ENCODE peak calls at places on chromosome 22, in seven cellular contexts. D, U, N, X, P, Z and T are unnamed samples.

GRCh38 chr22:28986366-28986765 is 75.3 kb downstream of the C22orf31 start:
- DNase-seq in D (no peak), U (peak; percentile 82), N (no peak), X (peak; percentile 84), P (no peak), Z (no peak), T (no peak)

GRCh38 chr22:46652081-46652929 is 32.1 kb downstream of the GRAMD4 start:
- DNase-seq in D (peak; percentile 28), U (no peak), N (no peak), X (peak; percentile 15), P (no peak), Z (no peak), T (no peak)

GRCh38 chr22:27996529-27996925 is 77.5 kb upstream of the PITPNB start:
- DNase-seq in D (no peak), U (no peak), N (no peak), X (no peak), P (no peak), Z (no peak), T (no peak)

GRCh38 chr22:48779661-48780596 is 1047.7 kb downstream of the BRD1 start:
- DNase-seq in D (no peak), U (no peak), N (no peak), X (no peak), P (no peak), Z (no peak), T (no peak)

GRCh38 chr22:39299829-39300178 is 19.6 kb downstream of the RPL3 start:
- DNase-seq in D (no peak), U (peak; percentile 77), N (no peak), X (peak; percentile 56), P (no peak), Z (no peak), T (peak; percentile 58)

GRCh38 chr22:50310949-50311444 is 3.6 kb upstream of the PLXNB2 start:
- DNase-seq in D (no peak), U (no peak), N (no peak), X (no peak), P (no peak), Z (no peak), T (no peak)

GRCh38 chr22:49670610-49671330 is 156.9 kb downstream of the BRD1 start:
- DNase-seq in D (no peak), U (peak; percentile 37), N (peak; percentile 54), X (no peak), P (peak; percentile 70), Z (peak; percentile 18), T (no peak)

GRCh38 chr22:19892249-19892879 is 37.7 kb upstream of the GNB1L start:
- DNase-seq in D (peak; percentile 53), U (no peak), N (no peak), X (peak; percentile 56), P (no peak), Z (no peak), T (no peak)

GRCh38 chr22:32880906-32881596 is 79.5 kb downstream of the TIMP3 start:
- DNase-seq in D (peak; percentile 73), U (peak; percentile 81), N (no peak), X (peak; percentile 82), P (no peak), Z (no peak), T (no peak)

GRCh38 chr22:45604239-45604711 is 67.4 kb upstream of the ATXN10 start:
- DNase-seq in D (peak; percentile 48), U (no peak), N (no peak), X (no peak), P (no peak), Z (no peak), T (no peak)

GRCh38 chr22:27489265-27489675 is 312.3 kb downstream of the MN1 start:
- DNase-seq in D (peak; percentile 52), U (no peak), N (no peak), X (peak; percentile 37), P (no peak), Z (no peak), T (no peak)

GRCh38 chr22:31192513-31192912 is 19.6 kb upstream of the LIMK2 start:
- DNase-seq in D (peak; percentile 77), U (peak; percentile 87), N (no peak), X (peak; percentile 56), P (no peak), Z (no peak), T (peak; percentile 97)

GRCh38 chr22:32897400-32897799 is 95.9 kb downstream of the TIMP3 start:
- DNase-seq in D (peak; percentile 43), U (peak; percentile 62), N (no peak), X (peak; percentile 70), P (no peak), Z (no peak), T (peak; percentile 98)

GRCh38 chr22:17342361-17342760 is 26.9 kb upstream of the CECR2 start:
- DNase-seq in D (no peak), U (no peak), N (no peak), X (no peak), P (no peak), Z (no peak), T (no peak)

GRCh38 chr22:26805131-26805530 is 147.7 kb downstream of the MIAT start:
- DNase-seq in D (peak; percentile 28), U (no peak), N (no peak), X (peak; percentile 46), P (no peak), Z (no peak), T (no peak)

GRCh38 chr22:18970180-18970947 is 34.3 kb upstream of the PRODH start:
- DNase-seq in D (no peak), U (peak; percentile 72), N (peak; percentile 64), X (peak; percentile 7), P (peak; percentile 88), Z (peak; percentile 49), T (peak; percentile 58)

GRCh38 chr22:46747646-46748045 is 9.6 kb upstream of the CERK start:
- DNase-seq in D (no peak), U (no peak), N (no peak), X (no peak), P (no peak), Z (no peak), T (no peak)

GRCh38 chr22:49814856-49815255 is 12.8 kb downstream of the BRD1 start:
- DNase-seq in D (no peak), U (no peak), N (no peak), X (no peak), P (no peak), Z (no peak), T (no peak)

GRCh38 chr22:12601870-12602779 is 2925.9 kb upstream of the OR11H1 start:
- DNase-seq in D (no peak), U (no peak), N (no peak), X (no peak), P (no peak), Z (no peak), T (peak; percentile 68)

GRCh38 chr22:46942816-46943783 is 180.7 kb downstream of the TBC1D22A start:
- DNase-seq in D (no peak), U (no peak), N (no peak), X (no peak), P (peak; percentile 27), Z (no peak), T (no peak)

GRCh38 chr22:30420401-30421178 is 5.0 kb upstream of the MTFP1 start:
- DNase-seq in D (peak; percentile 90), U (no peak), N (no peak), X (peak; percentile 70), P (no peak), Z (no peak), T (no peak)

GRCh38 chr22:43197271-43197941 is 10.5 kb upstream of the TTLL12 start:
- DNase-seq in D (no peak), U (no peak), N (no peak), X (peak; percentile 13), P (no peak), Z (no peak), T (no peak)
- H2BK120ac ChIP-seq in D (no peak overlapping the region), U (no peak overlapping the region), N (no peak overlapping the region), X (no peak overlapping the region), P (no peak overlapping the region), Z (no peak overlapping the region), T (no peak overlapping the region)

DNA sequence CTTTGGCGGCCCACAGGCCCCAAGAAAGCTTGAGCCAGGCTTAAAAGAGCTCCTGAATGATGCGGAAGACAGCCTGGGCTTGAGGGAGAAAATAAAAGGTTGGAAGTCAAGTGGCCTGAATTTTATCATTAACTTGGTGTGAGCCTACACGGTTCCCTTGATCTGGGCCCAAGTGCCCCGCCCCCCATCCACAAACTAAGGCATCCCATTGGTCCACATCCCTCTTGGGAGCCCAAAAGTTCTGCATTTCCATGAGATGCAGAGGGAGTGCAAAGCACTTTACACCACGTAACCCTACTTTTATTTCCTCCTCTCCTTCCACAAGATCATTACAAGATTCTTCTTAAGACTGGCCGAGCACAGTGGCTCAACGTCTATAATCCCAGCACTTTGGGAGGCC is 22.2 kb downstream of the LARGE1 start:
- DNase-seq in D (no peak), U (no peak), N (no peak), X (no peak), P (no peak), Z (no peak), T (no peak)
- H3K18ac ChIP-seq in D (no peak overlapping the region), U (no peak overlapping the region), N (no peak overlapping the region), X (no peak overlapping the region), P (peak overlapping the region; percentile 80), Z (no peak overlapping the region), T (no peak overlapping the region)

GRCh38 chr22:44206696-44207095 is 26.0 kb downstream of the PARVG start:
- DNase-seq in D (no peak), U (no peak), N (no peak), X (no peak), P (no peak), Z (no peak), T (no peak)
- H2BK120ac ChIP-seq in D (no peak overlapping the region), U (no peak overlapping the region), N (no peak overlapping the region), X (no peak overlapping the region), P (no peak overlapping the region), Z (no peak overlapping the region), T (no peak overlapping the region)

GRCh38 chr22:22917377-22917776 is 29.8 kb downstream of the IGLL5 start:
- DNase-seq in D (no peak), U (no peak), N (no peak), X (no peak), P (no peak), Z (no peak), T (no peak)

GRCh38 chr22:22915670-22916035 is 28.0 kb downstream of the IGLL5 start:
- DNase-seq in D (no peak), U (no peak), N (no peak), X (no peak), P (no peak), Z (no peak), T (no peak)

GRCh38 chr22:22916952-22917290 is 29.3 kb downstream of the IGLL5 start:
- DNase-seq in D (no peak), U (no peak), N (no peak), X (no peak), P (no peak), Z (no peak), T (no peak)

GRCh38 chr22:22914726-22915669 is 27.4 kb downstream of the IGLL5 start:
- DNase-seq in D (no peak), U (no peak), N (no peak), X (no peak), P (no peak), Z (no peak), T (no peak)

DNA sequence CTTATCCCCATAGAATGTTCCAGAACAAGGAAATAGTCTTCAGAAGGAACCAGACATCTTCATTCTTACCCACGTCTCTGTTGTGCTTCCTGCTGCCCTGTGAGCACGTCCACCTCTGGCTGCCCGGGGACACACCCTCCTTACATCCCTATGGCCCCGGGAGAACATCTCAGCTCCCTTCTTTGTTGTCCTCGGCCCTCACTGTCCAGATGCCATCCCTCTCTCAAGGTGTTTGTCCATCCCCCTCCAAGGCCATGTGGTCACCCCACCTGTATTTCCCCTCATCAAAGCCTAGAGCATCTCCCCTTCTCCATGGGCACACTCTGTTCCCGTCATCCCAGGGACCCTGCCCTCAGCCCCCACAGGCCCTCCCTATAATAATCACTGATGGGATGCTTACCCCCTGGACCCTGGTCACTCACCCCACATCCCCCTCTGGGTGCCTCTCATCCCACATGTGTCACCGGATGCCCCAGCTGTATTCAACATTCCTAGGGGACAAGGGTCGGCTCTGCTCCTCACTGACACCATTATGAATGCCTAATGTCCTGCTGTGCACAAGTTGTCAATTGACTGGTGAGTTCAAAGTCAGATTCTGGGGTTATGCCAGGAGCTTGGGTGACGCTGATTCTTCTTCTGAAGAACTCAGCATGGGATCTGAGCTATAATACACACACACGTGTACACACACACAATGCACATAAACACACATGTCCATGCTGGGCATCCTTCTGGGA is 28.8 kb downstream of the IGLL5 start:
- DNase-seq in D (no peak), U (no peak), N (no peak), X (no peak), P (no peak), Z (no peak), T (no peak)
- H3K18ac ChIP-seq in D (no peak overlapping the region), U (no peak overlapping the region), N (no peak overlapping the region), X (no peak overlapping the region), P (no peak overlapping the region), Z (no peak overlapping the region), T (no peak overlapping the region)